ENCODE peak calls at places on chromosomes 5 and 9, in ten cellular contexts. H is GF-D8; W is globus pallidus; F is tibial artery; Y is left colon; L is aorta; R is transverse colon; N is epithelial cell of proximal tubule; Q is effector memory CD8-positive, alpha-beta T cell; O is T1000. K is an unnamed sample.

GRCh38 chr9:38186372-38187115 is 117.5 kb upstream of the SHB start:
- DNase-seq in N (no peak), L (no peak), H (no peak), R (no peak), Y (no peak), O (no peak), W (no peak), Q (no peak), F (no peak), K (no peak)

GRCh38 chr5:76372320-76373054 is 30.6 kb upstream of the IQGAP2 start:
- DNase-seq in W (no peak), O (peak), R (no peak), L (no peak), N (peak), F (no peak), H (no peak), Q (no peak), Y (no peak), K (no peak)

GRCh38 chr5:135269828-135270545 is 129.0 kb downstream of the MACROH2A1 start:
- DNase-seq in Y (no peak), Q (no peak), O (peak), L (peak), W (no peak), H (no peak), F (peak), R (no peak), N (no peak), K (no peak)

GRCh38 chr5:167934561-167934971 is 356.9 kb upstream of the WWC1 start:
- DNase-seq in Q (no peak), R (peak), O (no peak), L (peak), Y (no peak), F (peak), W (no peak), H (no peak), N (no peak), K (no peak)

GRCh38 chr9:124505006-124505900 is 1.9 kb downstream of the NR5A1 start:
- DNase-seq in H (no peak), F (no peak), N (no peak), O (no peak), W (no peak), R (no peak), Q (no peak), Y (no peak), L (no peak), K (peak)

GRCh38 chr9:117028103-117028858 is 341.2 kb downstream of the TRIM32 start:
- DNase-seq in O (no peak), W (no peak), H (no peak), R (no peak), L (no peak), Y (no peak), Q (no peak), F (no peak), N (no peak), K (no peak)

GRCh38 chr9:76756273-76756650 is 8.0 kb upstream of the PCA3 start:
- DNase-seq in N (no peak), O (no peak), F (no peak), L (peak), R (peak), Q (no peak), H (no peak), Y (peak), W (peak), K (no peak)

GRCh38 chr9:106376689-106377088 is 486.3 kb upstream of the ZNF462 start:
- DNase-seq in F (no peak), H (no peak), O (no peak), W (no peak), R (no peak), Q (no peak), N (no peak), Y (no peak), L (no peak), K (no peak)

GRCh38 chr5:160263326-160263850 is 34.1 kb downstream of the FABP6 start:
- DNase-seq in L (no peak), H (no peak), N (no peak), Y (no peak), F (no peak), Q (no peak), R (no peak), W (no peak), O (no peak), K (no peak)

GRCh38 chr5:36202521-36202961 is 39.2 kb downstream of the NADK2 start:
- DNase-seq in R (no peak), O (no peak), N (no peak), F (no peak), L (no peak), Y (no peak), W (no peak), Q (no peak), H (no peak), K (no peak)

GRCh38 chr5:179786861-179787260 is 6.9 kb upstream of the LTC4S start:
- DNase-seq in L (no peak), Y (no peak), R (no peak), W (no peak), F (no peak), Q (no peak), N (no peak), O (no peak), H (no peak), K (no peak)

GRCh38 chr9:5360341-5360740 is 20.7 kb upstream of the RLN1 start:
- DNase-seq in W (no peak), H (no peak), R (no peak), O (no peak), Y (no peak), F (no peak), Q (no peak), L (no peak), N (no peak), K (no peak)

GRCh38 chr9:105269593-105269992 is 25.1 kb downstream of the SLC44A1 start:
- DNase-seq in O (no peak), R (no peak), W (no peak), L (no peak), N (no peak), H (no peak), Q (no peak), Y (no peak), F (no peak), K (no peak)

GRCh38 chr9:94568972-94569712 is 14.3 kb downstream of the PCAT7 start:
- DNase-seq in Y (no peak), F (no peak), L (no peak), N (no peak), W (no peak), H (no peak), R (no peak), O (no peak), Q (no peak), K (no peak)

GRCh38 chr5:178215263-178216002 is 11.1 kb downstream of the HNRNPAB start:
- DNase-seq in F (no peak), W (no peak), L (peak), R (peak), Q (no peak), O (no peak), Y (peak), N (no peak), H (no peak), K (peak)

GRCh38 chr9:82127993-82128710 is 139.6 kb downstream of the SPATA31D1 start:
- DNase-seq in Y (no peak), W (peak), Q (no peak), O (no peak), N (no peak), H (no peak), F (no peak), R (no peak), L (no peak), K (no peak)

GRCh38 chr5:157164521-157164920 is 1.5 kb downstream of the GARIN3 start:
- DNase-seq in Y (no peak), R (no peak), H (no peak), O (no peak), Q (no peak), N (no peak), W (no peak), L (no peak), F (no peak), K (no peak)

GRCh38 chr5:82406200-82406773 is 128.1 kb upstream of the RPS23 start:
- DNase-seq in L (no peak), Q (no peak), F (no peak), Y (no peak), O (peak), H (no peak), W (no peak), R (no peak), N (peak), K (no peak)

GRCh38 chr5:57626703-57627102 is 144.1 kb upstream of the ACTBL2 start:
- DNase-seq in R (no peak), H (no peak), W (no peak), O (no peak), N (no peak), Y (no peak), Q (no peak), L (no peak), F (no peak), K (no peak)

GRCh38 chr5:62496152-62496551 is 82.5 kb upstream of the LRRC70 start:
- DNase-seq in Y (no peak), F (no peak), Q (no peak), R (no peak), W (no peak), O (no peak), N (no peak), H (no peak), L (no peak), K (no peak)

GRCh38 chr5:139678751-139679750 is 30.9 kb downstream of the CXXC5 start:
- DNase-seq in Y (no peak), W (peak), H (peak), N (no peak), F (no peak), R (no peak), O (no peak), Q (no peak), L (no peak), K (no peak)

K was measured in chondrocyte.